ENCODE peak calls at places on chromosomes 13 and 19, in eight cellular contexts. O is Panc1, Y is breast epithelium, Q is spleen, F is GM23338, M is GM12878, L is K562, R is sigmoid colon. Z is an unnamed sample.

GRCh38 chr19:31518626-31519025 is 169.4 kb upstream of the TSHZ3 start:
- DNase-seq in O (no peak), Y (no peak), Q (no peak), F (no peak), M (no peak), L (no peak), R (no peak), Z (peak; percentile 25)

GRCh38 chr19:12603714-12604113 is 6.9 kb downstream of the ZNF490 start:
- DNase-seq in O (no peak), Y (no peak), Q (no peak), F (no peak), M (peak; percentile 69), L (no peak), R (no peak), Z (no peak)

GRCh38 chr13:25980255-25980654 is 71.6 kb downstream of the SHISA2 start:
- DNase-seq in O (no peak), Y (no peak), Q (no peak), F (peak; percentile 92), M (no peak), L (peak; percentile 9), R (no peak), Z (no peak)

GRCh38 chr13:108957369-108958012 is 328.1 kb downstream of the MYO16 start:
- DNase-seq in O (no peak), Y (no peak), Q (no peak), F (peak; percentile 22), M (no peak), L (no peak), R (peak; percentile 69), Z (no peak)

GRCh38 chr13:77751513-77752456 is 54.3 kb downstream of the SLAIN1 start:
- DNase-seq in O (peak; percentile 22), Y (no peak), Q (no peak), F (peak; percentile 76), M (peak; percentile 34), L (peak; percentile 35), R (no peak), Z (no peak)

GRCh38 chr13:57583529-57583928 is 48.0 kb upstream of the PCDH17 start:
- DNase-seq in O (no peak), Y (no peak), Q (no peak), F (no peak), M (no peak), L (no peak), R (no peak), Z (no peak)

GRCh38 chr19:6484831-6485230 is 3.2 kb upstream of the DENND1C start:
- DNase-seq in O (no peak), Y (no peak), Q (no peak), F (no peak), M (no peak), L (no peak), R (no peak), Z (no peak)

GRCh38 chr19:56837492-56837891 is 3.0 kb downstream of the PEG3 start:
- DNase-seq in O (no peak), Y (peak; percentile 70), Q (peak; percentile 79), F (no peak), M (no peak), L (no peak), R (peak; percentile 89), Z (no peak)

GRCh38 chr19:13817615-13818371 is 22.6 kb downstream of the ZSWIM4 start:
- DNase-seq in O (no peak), Y (no peak), Q (peak; percentile 72), F (peak; percentile 99), M (no peak), L (peak; percentile 90), R (no peak), Z (no peak)

GRCh38 chr13:61954092-61954491 is 538.4 kb upstream of the PCDH20 start:
- DNase-seq in O (peak; percentile 12), Y (no peak), Q (no peak), F (peak; percentile 69), M (no peak), L (no peak), R (no peak), Z (no peak)

GRCh38 chr13:20492036-20492435 is 33.6 kb downstream of the CRYL1 start:
- DNase-seq in O (no peak), Y (no peak), Q (no peak), F (no peak), M (no peak), L (no peak), R (no peak), Z (no peak)

GRCh38 chr19:34731019-34731829 is 2.8 kb upstream of the ZNF181 start:
- DNase-seq in O (no peak), Y (no peak), Q (no peak), F (no peak), M (no peak), L (peak; percentile 72), R (no peak), Z (no peak)

GRCh38 chr19:55590621-55591020 is 8.7 kb downstream of the FIZ1 start:
- DNase-seq in O (no peak), Y (no peak), Q (no peak), F (peak; percentile 84), M (no peak), L (peak; percentile 83), R (no peak), Z (no peak)

GRCh38 chr13:37648604-37649003 is 50.0 kb upstream of the POSTN start:
- DNase-seq in O (no peak), Y (no peak), Q (no peak), F (no peak), M (no peak), L (no peak), R (no peak), Z (no peak)

GRCh38 chr13:48624016-48624415 is 29.7 kb upstream of the CYSLTR2 start:
- DNase-seq in O (no peak), Y (no peak), Q (no peak), F (no peak), M (no peak), L (no peak), R (no peak), Z (no peak)

GRCh38 chr13:66509176-66509575 is 721.0 kb downstream of the PCDH9 start:
- DNase-seq in O (no peak), Y (no peak), Q (no peak), F (no peak), M (no peak), L (no peak), R (no peak), Z (no peak)

GRCh38 chr13:69243366-69243765 is 864.3 kb upstream of the ATXN8OS start:
- DNase-seq in O (no peak), Y (no peak), Q (no peak), F (no peak), M (no peak), L (no peak), R (no peak), Z (no peak)

GRCh38 chr13:100484708-100485107 is 103.9 kb downstream of the GGACT start:
- DNase-seq in O (no peak), Y (no peak), Q (no peak), F (no peak), M (no peak), L (no peak), R (no peak), Z (no peak)

GRCh38 chr19:45154064-45154827 is 6.5 kb downstream of the NKPD1 start:
- DNase-seq in O (no peak), Y (no peak), Q (no peak), F (no peak), M (no peak), L (peak; percentile 86), R (no peak), Z (no peak)
- TF ChIP-seq CTCF in O (no peak), Y (no peak), Q (no peak), F (no peak), M (no peak), L (no peak), R (no peak), Z (no peak)

DNA sequence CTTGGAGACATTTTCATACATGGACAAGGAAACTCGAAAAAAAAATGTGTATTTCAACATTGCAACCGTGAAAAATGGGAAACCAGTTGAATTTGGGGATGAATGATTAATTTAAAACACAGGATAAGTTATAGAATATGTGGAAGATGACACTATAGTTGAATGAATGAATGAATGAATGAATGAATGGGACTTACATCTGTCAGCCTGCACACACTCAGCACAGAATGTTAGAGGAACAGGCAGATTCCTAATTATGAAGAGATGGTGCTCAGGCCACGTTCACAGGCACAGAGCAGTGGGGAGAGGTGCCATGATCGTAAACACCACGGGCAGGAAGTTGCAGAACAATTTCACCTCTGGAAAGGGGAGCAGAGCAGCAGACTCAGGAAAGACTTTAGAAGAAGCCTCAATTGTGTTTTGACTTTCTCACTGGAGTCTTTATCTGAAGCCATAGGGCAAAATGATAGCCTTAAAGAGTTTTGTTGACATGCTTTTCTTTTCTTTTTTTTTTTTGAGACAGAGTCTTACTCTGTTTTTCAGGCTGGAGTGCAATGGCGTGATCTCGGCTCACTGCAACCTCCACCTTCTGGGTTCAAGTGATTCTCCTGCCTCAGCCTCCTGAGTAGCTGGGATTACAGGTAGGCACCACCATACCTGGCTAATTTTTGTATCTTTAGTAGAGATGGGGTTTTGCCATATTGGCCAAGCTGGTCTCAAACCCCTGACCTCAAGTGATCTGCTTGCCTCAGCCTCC is 4.9 kb upstream of the SULT2A1 start:
- DNase-seq in O (no peak), Y (no peak), Q (no peak), F (no peak), M (no peak), L (no peak), R (peak; percentile 7), Z (no peak)
- H3K4me1 ChIP-seq in O (no peaks in the 10 kb centered on the region), Y (no peaks in the 10 kb centered on the region), Q (no peaks in the 10 kb centered on the region), F (no peaks in the 10 kb centered on the region), M (no peaks in the 10 kb centered on the region), L (peaks cover 22% of the 10 kb centered on the region), R (no peaks in the 10 kb centered on the region), Z (no peaks in the 10 kb centered on the region)

DNA sequence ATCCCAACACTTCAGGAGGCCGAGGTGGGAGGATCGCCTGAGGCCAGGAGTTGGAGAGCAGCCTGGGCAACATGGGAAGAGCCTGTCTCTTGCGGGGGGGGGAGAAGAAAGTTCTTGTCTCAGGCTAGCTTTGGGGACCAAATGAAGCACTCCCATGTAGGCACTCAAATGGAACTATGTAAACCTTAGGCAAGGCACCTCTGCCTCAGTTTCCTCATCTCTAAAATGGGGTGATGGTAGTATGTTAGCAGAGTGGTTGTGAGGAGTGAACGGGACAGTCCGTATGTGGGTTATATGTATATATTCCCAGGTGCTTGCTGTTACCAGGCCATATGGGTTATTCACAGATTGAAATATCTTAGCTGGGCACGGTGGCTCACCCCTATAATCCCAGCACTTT is 6.5 kb upstream of the DLL3 start:
- DNase-seq in O (no peak), Y (no peak), Q (no peak), F (no peak), M (no peak), L (no peak), R (no peak), Z (no peak)
- TF ChIP-seq POLR2AphosphoS5 in O (no peak), Y (no peak), Q (no peak), F (no peak), M (no peak), L (no peak), R (no peak), Z (no peak)

DNA sequence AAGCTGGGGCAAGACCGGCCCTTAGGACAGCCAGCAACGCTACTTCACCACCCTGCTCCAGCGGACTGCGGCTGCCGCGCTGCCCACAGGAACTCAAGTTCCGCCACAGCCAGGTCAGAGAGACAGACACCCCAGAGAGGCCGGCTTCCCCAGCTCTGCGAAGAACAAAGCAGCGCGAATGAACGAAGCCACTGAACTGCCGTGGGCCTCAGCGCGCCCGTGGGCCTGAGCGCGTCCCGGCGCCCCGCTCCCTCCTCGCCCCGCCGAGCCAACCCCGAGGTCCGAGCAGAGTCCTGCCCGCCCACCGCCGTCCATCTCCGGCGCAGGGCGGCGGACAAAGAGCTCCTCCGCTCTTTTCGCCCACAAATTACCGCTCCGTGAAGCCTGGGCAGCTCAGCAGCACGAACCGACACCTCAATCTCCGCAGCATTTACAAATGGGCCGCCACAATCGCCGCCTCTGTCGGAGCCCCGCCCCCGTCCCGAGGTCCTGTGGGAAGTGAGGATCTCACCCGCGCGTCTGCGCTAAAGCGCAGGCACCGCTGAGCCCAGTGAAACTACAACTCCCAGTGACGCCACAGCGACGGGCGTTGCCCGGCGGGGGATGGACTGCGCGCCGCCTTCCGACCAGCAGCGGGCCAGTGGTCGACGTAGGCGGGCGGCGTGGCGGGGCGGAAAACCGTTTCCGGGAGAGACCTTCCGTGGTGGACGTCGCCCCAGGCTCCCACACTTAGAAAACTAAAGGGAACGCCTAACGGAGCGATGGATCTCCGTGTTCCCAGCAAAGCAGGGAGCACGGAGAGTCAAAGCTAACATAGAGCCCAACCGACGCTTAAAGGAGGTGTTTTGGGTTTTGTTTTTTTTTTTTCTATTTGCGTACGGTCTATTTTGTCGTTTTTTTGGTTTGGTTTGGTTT is 158.7 kb downstream of the RNF17 start:
- DNase-seq in O (peak; percentile 79), Y (peak; percentile 93), Q (peak; percentile 99), F (peak; percentile 98), M (peak; percentile 89), L (peak; percentile 97), R (peak; percentile 98), Z (peak; percentile 97)
- TF ChIP-seq CTCF in O (no peak), Y (no peak), Q (no peak), F (no peak), M (no peak), L (no peak), R (no peak), Z (no peak)